ENCODE peak calls at places on chromosomes 16 and 17, in four cellular contexts. One of them, this sample, is unnamed.

GRCh38 chr17:62827722-62828498 is 19.8 kb upstream of the MARCHF10 start:
- DNase-seq in uterus: no peak
- DNase-seq in foreskin fibroblast: no peak
- DNase-seq in upper lobe of right lung: no peak
- DNase-seq in this sample: no peak

GRCh38 chr17:82097187-82097918 is 683 bp downstream of the FASN start:
- DNase-seq in upper lobe of right lung: peak; percentile 87
- DNase-seq in foreskin fibroblast: peak; percentile 57
- DNase-seq in uterus: peak; percentile 39
- DNase-seq in this sample: peak; percentile 69

GRCh38 chr17:73663614-73664013 is 19.4 kb upstream of the SDK2 start:
- DNase-seq in upper lobe of right lung: no peak
- DNase-seq in foreskin fibroblast: no peak
- DNase-seq in uterus: no peak
- DNase-seq in this sample: no peak

GRCh38 chr17:42387663-42388380 is 420 bp downstream of the STAT3 start:
- DNase-seq in foreskin fibroblast: no peak
- DNase-seq in upper lobe of right lung: peak; percentile 78
- DNase-seq in uterus: peak; percentile 55
- DNase-seq in this sample: peak; percentile 56

GRCh38 chr16:75305364-75306101 is 54.1 kb upstream of the BCAR1 start:
- DNase-seq in upper lobe of right lung: no peak
- DNase-seq in foreskin fibroblast: peak; percentile 100
- DNase-seq in uterus: peak; percentile 92
- DNase-seq in this sample: no peak

GRCh38 chr16:49921791-49922456 is 66.0 kb upstream of the ZNF423 start:
- DNase-seq in upper lobe of right lung: no peak
- DNase-seq in uterus: peak; percentile 59
- DNase-seq in foreskin fibroblast: peak; percentile 7
- DNase-seq in this sample: peak; percentile 77

GRCh38 chr17:19508327-19508867 is 25.3 kb upstream of the SLC47A1 start:
- DNase-seq in upper lobe of right lung: peak; percentile 80
- DNase-seq in uterus: peak; percentile 47
- DNase-seq in foreskin fibroblast: no peak
- DNase-seq in this sample: peak; percentile 54

GRCh38 chr16:87581867-87582220 is 20.5 kb upstream of the JPH3 start:
- DNase-seq in uterus: peak; percentile 93
- DNase-seq in upper lobe of right lung: no peak
- DNase-seq in foreskin fibroblast: peak; percentile 97
- DNase-seq in this sample: no peak

GRCh38 chr17:80151333-80151732 is 4.4 kb upstream of the EIF4A3 start:
- DNase-seq in upper lobe of right lung: no peak
- DNase-seq in foreskin fibroblast: peak; percentile 87
- DNase-seq in uterus: no peak
- DNase-seq in this sample: no peak

GRCh38 chr16:3454093-3454492 is 10.6 kb downstream of the NAA60 start:
- DNase-seq in foreskin fibroblast: no peak
- DNase-seq in uterus: no peak
- DNase-seq in upper lobe of right lung: no peak
- DNase-seq in this sample: no peak

GRCh38 chr17:74738051-74738996 is 1.3 kb downstream of the RAB37 start:
- DNase-seq in foreskin fibroblast: no peak
- DNase-seq in upper lobe of right lung: no peak
- DNase-seq in uterus: no peak
- DNase-seq in this sample: no peak

GRCh38 chr16:79677799-79678525 is 77.4 kb upstream of the MAF start:
- DNase-seq in upper lobe of right lung: no peak
- DNase-seq in foreskin fibroblast: no peak
- DNase-seq in uterus: no peak
- DNase-seq in this sample: no peak

GRCh38 chr16:535446-536405 is 8.2 kb downstream of the CAPN15 start:
- DNase-seq in foreskin fibroblast: peak; percentile 51
- DNase-seq in upper lobe of right lung: no peak
- DNase-seq in uterus: no peak
- DNase-seq in this sample: no peak
- TF ChIP-seq CTCF in foreskin fibroblast: no peak
- TF ChIP-seq CTCF in upper lobe of right lung: no peak
- TF ChIP-seq CTCF in uterus: no peak
- TF ChIP-seq CTCF in this sample: no peak

DNA sequence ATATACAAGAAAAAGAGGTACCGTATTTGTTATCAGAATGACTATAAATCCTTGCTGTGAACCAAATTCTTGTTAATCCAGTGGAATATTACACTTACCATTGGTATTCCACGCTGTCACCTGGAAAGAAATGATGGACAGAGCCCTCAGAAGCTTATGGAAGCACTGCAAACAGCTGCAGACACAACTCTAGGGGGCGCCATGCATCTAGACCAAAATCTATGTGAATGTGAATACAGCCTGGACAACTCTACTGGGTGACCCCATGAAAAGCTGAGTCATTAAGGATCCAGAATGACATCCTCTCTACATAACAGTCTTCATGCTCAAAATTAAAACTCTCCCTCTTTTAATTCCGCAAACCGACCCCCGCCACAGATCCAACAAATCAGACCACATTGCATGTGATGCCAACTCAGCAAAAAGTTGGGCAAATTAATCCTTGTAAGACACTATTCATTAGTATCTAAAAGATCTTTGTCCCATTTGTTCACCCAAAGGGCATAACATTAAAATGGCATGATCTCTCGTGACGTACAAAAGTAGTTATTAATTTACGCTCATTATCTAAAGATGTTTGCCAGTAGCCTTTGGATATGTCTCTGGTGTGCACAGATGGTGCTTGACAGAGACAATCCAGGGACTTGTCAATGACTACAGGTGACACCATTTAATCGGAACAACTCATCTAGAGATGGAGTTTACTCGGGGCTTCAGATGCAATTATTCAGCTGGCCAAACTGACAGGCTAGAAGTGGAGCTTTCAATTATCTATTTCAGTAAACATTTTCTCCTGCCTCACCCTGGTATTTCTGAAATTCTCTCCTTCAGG is 552.7 kb upstream of the PSMD7 start:
- DNase-seq in foreskin fibroblast: no peak
- DNase-seq in uterus: no peak
- DNase-seq in upper lobe of right lung: no peak
- DNase-seq in this sample: no peak
- TF ChIP-seq CTCF in foreskin fibroblast: no peak
- TF ChIP-seq CTCF in uterus: no peak
- TF ChIP-seq CTCF in upper lobe of right lung: peak; percentile 10
- TF ChIP-seq CTCF in this sample: peak; percentile 12

GRCh38 chr16:19295393-19295792 is 9.9 kb downstream of the CLEC19A start:
- DNase-seq in upper lobe of right lung: no peak
- DNase-seq in uterus: no peak
- DNase-seq in foreskin fibroblast: no peak
- DNase-seq in this sample: no peak
- TF ChIP-seq CTCF in upper lobe of right lung: no peak
- TF ChIP-seq CTCF in uterus: no peak
- TF ChIP-seq CTCF in foreskin fibroblast: no peak
- TF ChIP-seq CTCF in this sample: no peak

DNA sequence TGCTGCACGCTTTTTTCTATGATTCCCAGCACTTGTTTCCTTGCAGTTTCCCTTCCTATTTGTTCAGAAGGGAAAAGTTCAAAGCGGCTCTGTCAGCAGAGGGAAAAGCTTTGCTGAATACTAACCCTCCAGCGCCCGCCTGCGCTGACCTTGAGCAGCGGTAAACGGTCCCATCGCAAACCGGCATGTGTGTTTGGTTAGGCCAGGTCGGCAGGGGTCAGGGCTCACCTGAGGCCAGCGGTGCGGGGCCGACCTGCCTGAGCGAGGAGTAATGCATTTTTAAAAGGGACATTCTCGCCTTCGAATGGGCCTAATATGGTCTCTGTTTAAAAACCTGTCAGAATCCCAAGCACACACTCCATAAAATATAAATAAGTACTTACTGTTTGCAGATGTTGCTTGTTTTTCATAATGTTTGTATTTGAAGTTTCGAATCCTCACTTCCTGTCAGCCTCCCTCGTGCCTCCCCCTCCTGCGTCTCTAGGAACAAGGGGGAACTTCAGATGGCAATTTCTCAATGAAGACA is 110.1 kb downstream of the IRX3 start:
- DNase-seq in uterus: no peak
- DNase-seq in upper lobe of right lung: no peak
- DNase-seq in foreskin fibroblast: peak; percentile 14
- DNase-seq in this sample: peak; percentile 52
- TF ChIP-seq CTCF in uterus: no peak
- TF ChIP-seq CTCF in upper lobe of right lung: no peak
- TF ChIP-seq CTCF in foreskin fibroblast: no peak
- TF ChIP-seq CTCF in this sample: no peak

GRCh38 chr17:6782244-6782643 is 6.2 kb downstream of the FBXO39 start:
- DNase-seq in foreskin fibroblast: no peak
- DNase-seq in upper lobe of right lung: no peak
- DNase-seq in uterus: no peak
- DNase-seq in this sample: no peak

GRCh38 chr17:6787081-6787693 is 11.2 kb downstream of the FBXO39 start:
- DNase-seq in upper lobe of right lung: no peak
- DNase-seq in uterus: no peak
- DNase-seq in foreskin fibroblast: no peak
- DNase-seq in this sample: no peak

GRCh38 chr17:6789146-6789545 is 13.1 kb downstream of the FBXO39 start:
- DNase-seq in upper lobe of right lung: no peak
- DNase-seq in uterus: no peak
- DNase-seq in foreskin fibroblast: no peak
- DNase-seq in this sample: no peak

GRCh38 chr17:6780886-6781285 is 4.9 kb downstream of the FBXO39 start:
- DNase-seq in foreskin fibroblast: no peak
- DNase-seq in upper lobe of right lung: no peak
- DNase-seq in uterus: no peak
- DNase-seq in this sample: no peak

GRCh38 chr17:6786618-6787017 is 10.6 kb downstream of the FBXO39 start:
- DNase-seq in foreskin fibroblast: peak; percentile 61
- DNase-seq in uterus: no peak
- DNase-seq in upper lobe of right lung: no peak
- DNase-seq in this sample: no peak
- TF ChIP-seq CTCF in foreskin fibroblast: no peak
- TF ChIP-seq CTCF in uterus: no peak
- TF ChIP-seq CTCF in upper lobe of right lung: no peak
- TF ChIP-seq CTCF in this sample: no peak

DNA sequence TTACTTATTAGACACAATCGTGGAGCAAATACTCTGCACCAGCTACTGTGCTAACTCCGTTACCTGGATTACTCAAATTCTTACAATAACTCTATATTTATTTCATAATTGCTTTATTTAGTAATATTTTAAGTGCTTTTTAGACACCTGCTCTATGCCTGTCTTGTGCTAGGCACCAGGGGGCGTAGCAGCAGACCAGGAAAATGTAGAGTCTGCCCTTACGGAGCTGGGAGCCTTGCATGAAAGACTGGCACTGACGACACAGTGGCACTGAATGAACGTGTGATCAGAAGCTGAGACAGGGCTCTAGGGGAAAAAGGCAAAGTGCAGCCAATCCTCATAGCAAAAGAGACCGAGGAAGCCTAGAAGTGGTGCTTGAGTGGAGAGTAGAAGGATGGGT is 486.5 kb downstream of the CDH13 start:
- DNase-seq in uterus: no peak
- DNase-seq in upper lobe of right lung: no peak
- DNase-seq in foreskin fibroblast: no peak
- DNase-seq in this sample: peak; percentile 27
- TF ChIP-seq CTCF in uterus: peak; percentile 17
- TF ChIP-seq CTCF in upper lobe of right lung: peak; percentile 39
- TF ChIP-seq CTCF in foreskin fibroblast: peak; percentile 51
- TF ChIP-seq CTCF in this sample: peak; percentile 48

GRCh38 chr16:47713225-47713595 is 252.1 kb downstream of the PHKB start:
- DNase-seq in foreskin fibroblast: peak; percentile 66
- DNase-seq in uterus: no peak
- DNase-seq in upper lobe of right lung: no peak
- DNase-seq in this sample: no peak
- TF ChIP-seq CTCF in foreskin fibroblast: no peak
- TF ChIP-seq CTCF in uterus: no peak
- TF ChIP-seq CTCF in upper lobe of right lung: no peak
- TF ChIP-seq CTCF in this sample: no peak

GRCh38 chr16:88630433-88630832 is 7.9 kb upstream of the IL17C start:
- DNase-seq in upper lobe of right lung: no peak
- DNase-seq in foreskin fibroblast: no peak
- DNase-seq in uterus: no peak
- DNase-seq in this sample: no peak

GRCh38 chr16:88627531-88628411 is 10.6 kb upstream of the IL17C start:
- DNase-seq in foreskin fibroblast: no peak
- DNase-seq in uterus: no peak
- DNase-seq in upper lobe of right lung: no peak
- DNase-seq in this sample: no peak

GRCh38 chr16:88626646-88627045 is 11.7 kb upstream of the IL17C start:
- DNase-seq in upper lobe of right lung: no peak
- DNase-seq in uterus: no peak
- DNase-seq in foreskin fibroblast: no peak
- DNase-seq in this sample: no peak

GRCh38 chr16:88629835-88630234 is 8.5 kb upstream of the IL17C start:
- DNase-seq in foreskin fibroblast: no peak
- DNase-seq in upper lobe of right lung: no peak
- DNase-seq in uterus: no peak
- DNase-seq in this sample: no peak

GRCh38 chr16:88628512-88628974 is 9.8 kb upstream of the IL17C start:
- DNase-seq in foreskin fibroblast: no peak
- DNase-seq in uterus: no peak
- DNase-seq in upper lobe of right lung: no peak
- DNase-seq in this sample: peak; percentile 45
- TF ChIP-seq CTCF in foreskin fibroblast: peak; percentile 31
- TF ChIP-seq CTCF in uterus: no peak
- TF ChIP-seq CTCF in upper lobe of right lung: peak; percentile 21
- TF ChIP-seq CTCF in this sample: peak; percentile 44

DNA sequence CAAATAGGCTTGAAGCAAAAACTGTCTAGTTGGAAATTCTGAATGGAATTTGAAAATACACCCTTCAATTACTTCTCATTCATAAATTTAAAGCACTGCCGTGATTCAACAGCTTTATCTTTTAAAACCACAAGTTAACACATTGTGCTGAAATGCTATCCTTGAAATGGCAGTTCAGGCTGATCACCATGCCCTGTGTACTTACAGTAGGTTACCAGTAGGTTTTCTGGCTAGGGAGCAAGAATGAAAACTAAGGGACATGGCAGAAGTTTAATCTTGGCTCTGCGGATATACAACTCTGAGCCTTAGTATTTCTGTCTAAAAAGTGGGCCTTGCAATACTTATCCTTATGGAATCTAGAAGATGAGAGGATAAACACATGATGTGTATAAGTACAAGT is 28.0 kb downstream of the NXPH3 start:
- DNase-seq in foreskin fibroblast: no peak
- DNase-seq in upper lobe of right lung: no peak
- DNase-seq in uterus: no peak
- DNase-seq in this sample: no peak
- TF ChIP-seq CTCF in foreskin fibroblast: peak; percentile 3
- TF ChIP-seq CTCF in upper lobe of right lung: no peak
- TF ChIP-seq CTCF in uterus: no peak
- TF ChIP-seq CTCF in this sample: no peak

This sample was measured in nephron progenitor cell.